ENCODE peak calls at places on chromosomes 5 and 9, in eight cellular contexts. S, G, M, L, U, C, R and N are unnamed samples. For H3K4me1, the result is how much of the 10 kb centered on the place peaks cover.

GRCh38 chr9:130453487-130453886 is 8.7 kb downstream of the ASS1 start:
- DNase-seq in S (no peak), G (peak), M (peak), L (no peak), U (peak), C (no peak), R (no peak), N (peak)

GRCh38 chr5:126982195-126982594 is 48.2 kb downstream of the MARCHF3 start:
- DNase-seq in S (no peak), G (no peak), M (no peak), L (no peak), U (no peak), C (no peak), R (no peak), N (no peak)

GRCh38 chr5:83567741-83568530 is 96.4 kb downstream of the VCAN start:
- DNase-seq in S (no peak), G (no peak), M (peak), L (no peak), U (peak), C (no peak), R (no peak), N (no peak)

GRCh38 chr5:78792342-78793055 is 143.9 kb upstream of the LHFPL2 start:
- DNase-seq in S (peak), G (no peak), M (no peak), L (no peak), U (no peak), C (no peak), R (no peak), N (no peak)

GRCh38 chr5:74290634-74291033 is 349.9 kb downstream of the ENC1 start:
- DNase-seq in S (no peak), G (no peak), M (no peak), L (no peak), U (no peak), C (no peak), R (no peak), N (no peak)

GRCh38 chr5:1368236-1368635 is 23.3 kb upstream of the CLPTM1L start:
- DNase-seq in S (no peak), G (no peak), M (no peak), L (no peak), U (no peak), C (no peak), R (peak), N (no peak)

GRCh38 chr5:112735702-112736101 is 2.0 kb upstream of the APC start:
- DNase-seq in S (no peak), G (no peak), M (peak), L (no peak), U (peak), C (no peak), R (no peak), N (no peak)

GRCh38 chr5:35903631-35904203 is 34.7 kb downstream of the CAPSL start:
- DNase-seq in S (no peak), G (no peak), M (no peak), L (no peak), U (no peak), C (no peak), R (no peak), N (no peak)

GRCh38 chr5:76715734-76716455 is at the start of gene F2R:
- DNase-seq in S (no peak), G (peak), M (peak), L (no peak), U (peak), C (peak), R (peak), N (peak)

GRCh38 chr9:97555164-97555563 is 53.7 kb downstream of the TMOD1 start:
- DNase-seq in S (no peak), G (no peak), M (no peak), L (no peak), U (peak), C (no peak), R (peak), N (peak)

GRCh38 chr9:72925126-72925810 is 27.6 kb downstream of the ALDH1A1 start:
- DNase-seq in S (no peak), G (no peak), M (no peak), L (no peak), U (no peak), C (no peak), R (no peak), N (no peak)

GRCh38 chr5:179373101-179373934 is 28.1 kb upstream of the ADAMTS2 start:
- DNase-seq in S (no peak), G (no peak), M (no peak), L (peak), U (no peak), C (peak), R (peak), N (peak)

GRCh38 chr9:128120741-128121465 is 6.6 kb downstream of the PTGES2 start:
- DNase-seq in S (no peak), G (no peak), M (no peak), L (peak), U (no peak), C (peak), R (peak), N (peak)

GRCh38 chr5:76384705-76385104 is 18.4 kb upstream of the IQGAP2 start:
- DNase-seq in S (no peak), G (no peak), M (no peak), L (no peak), U (no peak), C (no peak), R (no peak), N (no peak)

GRCh38 chr9:132857601-132858342 is 20.3 kb downstream of the AK8 start:
- DNase-seq in S (no peak), G (no peak), M (no peak), L (peak), U (peak), C (peak), R (no peak), N (no peak)

GRCh38 chr5:78534148-78535009 is 114.2 kb downstream of the LHFPL2 start:
- DNase-seq in S (no peak), G (peak), M (peak), L (peak), U (peak), C (peak), R (no peak), N (peak)

GRCh38 chr5:131968396-131968954 is 23.0 kb upstream of the MEIKIN start:
- DNase-seq in S (no peak), G (no peak), M (no peak), L (no peak), U (no peak), C (no peak), R (no peak), N (no peak)

GRCh38 chr9:125561497-125562148 is 145.4 kb downstream of the MAPKAP1 start:
- DNase-seq in S (peak), G (no peak), M (no peak), L (no peak), U (no peak), C (no peak), R (no peak), N (no peak)

GRCh38 chr5:31937703-31938102 is 236.4 kb downstream of the GOLPH3 start:
- DNase-seq in S (no peak), G (no peak), M (no peak), L (no peak), U (no peak), C (no peak), R (no peak), N (no peak)

GRCh38 chr5:72648511-72648910 is 141.3 kb upstream of the ZNF366 start:
- DNase-seq in S (no peak), G (no peak), M (no peak), L (peak), U (peak), C (no peak), R (no peak), N (no peak)

GRCh38 chr5:145680744-145681143 is 154.4 kb downstream of the PRELID2 start:
- DNase-seq in S (no peak), G (no peak), M (no peak), L (peak), U (no peak), C (no peak), R (no peak), N (no peak)

GRCh38 chr5:112525217-112525616 is 106.1 kb upstream of the EPB41L4A start:
- DNase-seq in S (peak), G (no peak), M (no peak), L (no peak), U (no peak), C (no peak), R (no peak), N (no peak)

GRCh38 chr9:136700309-136700708 is 12.1 kb upstream of the DIPK1B start:
- DNase-seq in S (no peak), G (no peak), M (no peak), L (no peak), U (peak), C (no peak), R (no peak), N (no peak)

GRCh38 chr5:74409737-74410136 is 230.8 kb downstream of the ENC1 start:
- DNase-seq in S (no peak), G (peak), M (no peak), L (no peak), U (no peak), C (no peak), R (no peak), N (no peak)

GRCh38 chr5:41869150-41869738 is 981 bp downstream of the OXCT1 start:
- DNase-seq in S (peak), G (peak), M (no peak), L (peak), U (peak), C (no peak), R (peak), N (peak)

GRCh38 chr5:172544371-172545120 is 90.2 kb upstream of the SH3PXD2B start:
- DNase-seq in S (no peak), G (no peak), M (no peak), L (peak), U (no peak), C (peak), R (peak), N (no peak)

GRCh38 chr9:136510561-136510960 is 27.7 kb upstream of the SEC16A start:
- DNase-seq in S (no peak), G (no peak), M (no peak), L (no peak), U (no peak), C (no peak), R (no peak), N (no peak)

GRCh38 chr9:120893585-120893857 is 16.5 kb upstream of the PHF19 start:
- DNase-seq in S (peak), G (no peak), M (peak), L (no peak), U (peak), C (no peak), R (no peak), N (no peak)

GRCh38 chr9:908806-909205 is 67.3 kb downstream of the DMRT1 start:
- DNase-seq in S (no peak), G (no peak), M (no peak), L (no peak), U (no peak), C (peak), R (no peak), N (no peak)

GRCh38 chr9:76085596-76085995 is 195.1 kb downstream of the PCSK5 start:
- DNase-seq in S (no peak), G (no peak), M (no peak), L (no peak), U (no peak), C (no peak), R (no peak), N (no peak)

GRCh38 chr5:76617675-76618074 is 5.5 kb downstream of the F2RL2 start:
- DNase-seq in S (no peak), G (no peak), M (peak), L (no peak), U (peak), C (no peak), R (no peak), N (no peak)

GRCh38 chr9:109767814-109768213 is 12.2 kb upstream of the PALM2AKAP2 start:
- DNase-seq in S (no peak), G (no peak), M (no peak), L (no peak), U (no peak), C (no peak), R (no peak), N (no peak)

GRCh38 chr9:125460346-125460745 is 198.7 kb downstream of the GAPVD1 start:
- DNase-seq in S (no peak), G (no peak), M (peak), L (no peak), U (peak), C (no peak), R (no peak), N (no peak)

DNA sequence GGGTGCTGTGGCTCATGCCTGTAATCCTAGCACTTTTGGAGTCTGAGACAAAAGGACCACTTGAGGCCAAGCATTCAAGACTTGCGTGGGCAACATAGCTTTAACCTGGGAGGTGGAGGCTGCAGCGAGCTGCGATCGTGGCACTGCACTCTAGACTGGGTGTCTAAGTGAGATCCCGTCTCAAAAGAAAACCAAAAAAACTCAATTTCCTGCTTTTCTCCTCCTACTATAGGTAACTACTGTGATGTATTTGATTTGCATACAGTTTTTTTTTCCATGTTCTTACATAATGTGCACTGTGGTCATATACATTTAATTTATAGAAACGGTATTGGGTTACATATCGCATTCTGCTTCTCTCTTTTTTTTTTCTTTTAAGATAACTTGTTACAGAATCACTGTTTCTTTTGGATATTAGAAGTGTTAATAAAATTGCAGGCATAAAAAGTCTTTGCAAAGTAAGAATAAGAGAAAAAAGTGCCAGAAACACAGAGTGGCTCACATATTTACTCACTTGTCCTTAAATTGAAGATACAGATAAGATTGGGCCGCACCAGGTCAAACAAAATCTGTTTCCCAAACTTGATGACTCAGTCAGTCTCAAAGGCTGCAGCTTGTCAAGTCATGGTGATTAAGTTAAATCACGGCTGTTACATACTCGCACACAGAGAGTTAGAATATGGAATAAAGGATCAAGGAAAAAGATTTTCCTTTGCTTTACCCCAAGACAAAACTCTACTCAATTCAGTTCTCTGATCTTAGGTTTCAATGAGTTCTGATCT is 2.0 kb upstream of the PTGR1 start:
- DNase-seq in S (no peak), G (no peak), M (peak), L (no peak), U (peak), C (no peak), R (no peak), N (no peak)
- H3K27ac ChIP-seq in S (no peak), G (no peak), M (no peak), L (no peak), U (no peak), C (no peak), R (no peak), N (no peak)

GRCh38 chr9:104899759-104900247 is 28.2 kb downstream of the ABCA1 start:
- DNase-seq in S (no peak), G (no peak), M (no peak), L (no peak), U (no peak), C (no peak), R (no peak), N (no peak)
- H3K4me1 ChIP-seq in S (under half), G (under half), M (under half), L (half or more), U (under half), C (under half), R (under half), N (under half)

GRCh38 chr5:177430972-177431316 is 4.5 kb downstream of the GRK6 start:
- DNase-seq in S (no peak), G (no peak), M (no peak), L (no peak), U (no peak), C (no peak), R (no peak), N (no peak)

GRCh38 chr5:177427919-177428573 is 1.6 kb downstream of the GRK6 start:
- DNase-seq in S (peak), G (no peak), M (no peak), L (no peak), U (no peak), C (peak), R (peak), N (no peak)

GRCh38 chr5:177430146-177430951 is 3.9 kb downstream of the GRK6 start:
- DNase-seq in S (peak), G (no peak), M (no peak), L (no peak), U (no peak), C (peak), R (peak), N (no peak)

GRCh38 chr5:177428574-177429217 is 2.2 kb downstream of the GRK6 start:
- DNase-seq in S (no peak), G (no peak), M (no peak), L (no peak), U (no peak), C (peak), R (peak), N (no peak)

DNA sequence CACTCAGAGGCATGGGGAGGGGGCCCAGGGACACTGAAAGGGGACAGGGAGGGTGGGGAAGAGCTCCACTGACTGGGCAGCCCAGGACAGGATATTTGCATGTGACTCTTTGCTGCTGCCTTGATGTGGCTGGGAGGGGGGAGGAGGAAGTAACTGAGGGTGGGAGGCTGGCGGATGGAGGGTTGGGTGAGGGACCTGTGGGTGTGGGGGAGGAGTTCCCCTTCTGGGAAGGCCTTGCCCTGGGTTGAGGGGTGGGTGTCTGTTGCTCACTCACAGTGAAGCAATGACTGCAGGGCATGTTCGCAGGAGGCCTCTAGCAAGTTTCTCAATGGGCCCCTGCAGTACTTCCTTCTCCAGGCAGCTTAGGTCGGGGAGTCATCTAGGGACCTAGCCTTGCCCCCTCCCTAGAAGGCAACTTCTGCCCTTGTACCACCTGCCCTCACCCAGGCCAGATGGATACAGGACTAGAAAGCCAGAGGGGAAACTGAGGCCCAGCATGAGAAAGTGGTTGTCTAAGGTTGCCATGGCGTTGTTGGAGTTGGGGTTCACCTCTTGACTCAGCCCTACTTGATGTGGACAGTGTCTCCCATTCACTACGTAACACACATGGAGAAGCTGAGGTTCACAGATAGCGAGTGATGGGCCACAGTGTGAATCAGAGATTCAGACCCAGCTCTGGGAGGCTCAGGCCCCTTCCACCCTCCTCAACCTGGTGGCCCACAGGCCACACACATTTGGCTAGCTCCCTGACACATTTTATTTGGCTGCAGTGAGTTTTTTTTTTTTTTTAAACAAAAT is 3.0 kb downstream of the GRK6 start:
- DNase-seq in S (peak), G (peak), M (no peak), L (peak), U (no peak), C (peak), R (peak), N (peak)
- H3K27ac ChIP-seq in S (peak), G (no peak), M (no peak), L (no peak), U (no peak), C (no peak), R (peak), N (no peak)

DNA sequence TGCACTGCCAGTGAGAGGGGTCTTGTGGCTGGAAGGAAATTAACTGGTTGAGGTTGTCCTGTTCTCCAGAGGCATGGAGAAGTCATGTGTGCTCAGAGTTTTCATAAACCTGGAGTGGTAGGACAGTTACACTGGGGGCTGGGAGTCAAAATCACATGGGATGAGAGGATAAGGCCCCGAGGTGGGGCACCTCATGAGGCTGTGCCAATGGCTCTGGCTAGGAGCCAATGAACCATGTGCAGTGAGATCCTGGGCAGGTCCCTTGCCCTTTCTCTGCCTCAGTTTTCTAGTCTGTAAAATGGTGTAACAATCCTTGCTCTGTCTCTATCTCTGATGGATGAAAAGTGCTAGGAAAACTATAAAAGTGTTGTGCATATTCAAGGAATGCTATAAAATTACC is 7.0 kb upstream of the SYNPO start:
- DNase-seq in S (no peak), G (no peak), M (no peak), L (no peak), U (no peak), C (no peak), R (no peak), N (no peak)
- H3K4me1 ChIP-seq in S (under half), G (half or more), M (under half), L (half or more), U (under half), C (under half), R (under half), N (under half)

DNA sequence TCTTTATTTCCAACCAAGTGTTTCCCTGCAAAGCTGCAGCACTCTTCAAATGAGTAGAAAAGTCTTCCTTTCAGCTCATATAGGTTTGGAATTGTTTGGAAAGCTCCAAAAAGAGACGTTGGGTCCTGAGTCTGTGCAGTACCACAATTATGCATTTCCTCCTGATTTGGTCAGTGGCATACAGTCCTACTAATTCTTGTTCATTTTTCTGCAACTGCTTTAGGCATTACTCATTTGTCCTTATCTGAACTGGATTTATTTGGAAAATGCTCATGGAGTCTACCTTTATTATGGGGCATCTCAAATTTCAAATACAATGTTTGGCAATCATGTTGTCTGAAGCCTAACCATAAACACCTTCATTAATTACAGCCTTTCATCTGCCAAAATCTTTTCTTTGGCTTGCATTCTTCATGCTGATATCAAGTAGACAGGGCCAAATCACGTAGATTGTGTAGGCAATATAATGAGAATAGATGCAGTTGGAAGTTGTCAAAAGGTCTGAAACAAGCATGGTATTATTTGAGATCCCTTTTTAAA is 232.8 kb downstream of the TLE1 start:
- DNase-seq in S (no peak), G (no peak), M (peak), L (no peak), U (peak), C (no peak), R (no peak), N (no peak)
- H3K27ac ChIP-seq in S (no peak), G (no peak), M (no peak), L (no peak), U (no peak), C (no peak), R (no peak), N (no peak)